ENCODE peak calls at places on chromosomes 2 and 18, in six cellular contexts. One of them, this sample, is unnamed. For H3K9me3, the result is how much of the 10 kb centered on the place peaks cover.

GRCh38 chr2:40435426-40436092 is 16.3 kb downstream of the SLC8A1 start:
- DNase-seq in right cardiac atrium: peak
- DNase-seq in CD8-positive, alpha-beta T cell: no peak
- DNase-seq in PC-9: peak
- DNase-seq in transverse colon: no peak
- DNase-seq in WERI-Rb-1: no peak
- DNase-seq in this sample: no peak

GRCh38 chr2:51695531-51695930 is 663.6 kb upstream of the NRXN1 start:
- DNase-seq in CD8-positive, alpha-beta T cell: no peak
- DNase-seq in transverse colon: no peak
- DNase-seq in PC-9: no peak
- DNase-seq in WERI-Rb-1: no peak
- DNase-seq in right cardiac atrium: no peak
- DNase-seq in this sample: no peak

GRCh38 chr2:200235533-200235932 is 71.0 kb upstream of the SPATS2L start:
- DNase-seq in PC-9: no peak
- DNase-seq in right cardiac atrium: no peak
- DNase-seq in WERI-Rb-1: no peak
- DNase-seq in transverse colon: no peak
- DNase-seq in CD8-positive, alpha-beta T cell: no peak
- DNase-seq in this sample: no peak

GRCh38 chr18:62566199-62566598 is 43.4 kb downstream of the ZCCHC2 start:
- DNase-seq in PC-9: no peak
- DNase-seq in CD8-positive, alpha-beta T cell: no peak
- DNase-seq in transverse colon: peak
- DNase-seq in right cardiac atrium: no peak
- DNase-seq in WERI-Rb-1: peak
- DNase-seq in this sample: peak

GRCh38 chr2:41038408-41038807 is 586.5 kb upstream of the SLC8A1 start:
- DNase-seq in PC-9: no peak
- DNase-seq in transverse colon: no peak
- DNase-seq in right cardiac atrium: no peak
- DNase-seq in CD8-positive, alpha-beta T cell: no peak
- DNase-seq in WERI-Rb-1: no peak
- DNase-seq in this sample: no peak

GRCh38 chr2:240812721-240813120 is 7.3 kb downstream of the KIF1A start:
- DNase-seq in CD8-positive, alpha-beta T cell: no peak
- DNase-seq in PC-9: no peak
- DNase-seq in right cardiac atrium: peak
- DNase-seq in transverse colon: peak
- DNase-seq in WERI-Rb-1: no peak
- DNase-seq in this sample: no peak

GRCh38 chr2:98917031-98917459 is 19.0 kb downstream of the CRACDL start:
- DNase-seq in right cardiac atrium: no peak
- DNase-seq in transverse colon: no peak
- DNase-seq in WERI-Rb-1: no peak
- DNase-seq in CD8-positive, alpha-beta T cell: no peak
- DNase-seq in PC-9: peak
- DNase-seq in this sample: no peak

GRCh38 chr18:36265035-36265434 is 32.5 kb upstream of the FHOD3 start:
- DNase-seq in right cardiac atrium: no peak
- DNase-seq in WERI-Rb-1: no peak
- DNase-seq in CD8-positive, alpha-beta T cell: no peak
- DNase-seq in PC-9: no peak
- DNase-seq in transverse colon: no peak
- DNase-seq in this sample: no peak

GRCh38 chr2:172624996-172625395 is 69.1 kb downstream of the PDK1 start:
- DNase-seq in right cardiac atrium: no peak
- DNase-seq in PC-9: no peak
- DNase-seq in WERI-Rb-1: no peak
- DNase-seq in CD8-positive, alpha-beta T cell: no peak
- DNase-seq in transverse colon: no peak
- DNase-seq in this sample: no peak

GRCh38 chr2:9033385-9034175 is 30.1 kb upstream of the MBOAT2 start:
- DNase-seq in PC-9: no peak
- DNase-seq in CD8-positive, alpha-beta T cell: no peak
- DNase-seq in right cardiac atrium: no peak
- DNase-seq in WERI-Rb-1: peak
- DNase-seq in transverse colon: no peak
- DNase-seq in this sample: no peak

GRCh38 chr18:354003-354402 is 86.2 kb upstream of the THOC1 start:
- DNase-seq in right cardiac atrium: no peak
- DNase-seq in transverse colon: no peak
- DNase-seq in PC-9: no peak
- DNase-seq in WERI-Rb-1: no peak
- DNase-seq in CD8-positive, alpha-beta T cell: no peak
- DNase-seq in this sample: no peak

GRCh38 chr2:43634604-43635306 is 2.3 kb upstream of the PLEKHH2 start:
- DNase-seq in transverse colon: no peak
- DNase-seq in PC-9: peak
- DNase-seq in right cardiac atrium: no peak
- DNase-seq in WERI-Rb-1: no peak
- DNase-seq in CD8-positive, alpha-beta T cell: no peak
- DNase-seq in this sample: no peak

GRCh38 chr18:74084184-74084583 is 63.5 kb downstream of the FBXO15 start:
- DNase-seq in WERI-Rb-1: no peak
- DNase-seq in right cardiac atrium: no peak
- DNase-seq in transverse colon: no peak
- DNase-seq in CD8-positive, alpha-beta T cell: no peak
- DNase-seq in PC-9: no peak
- DNase-seq in this sample: no peak

DNA sequence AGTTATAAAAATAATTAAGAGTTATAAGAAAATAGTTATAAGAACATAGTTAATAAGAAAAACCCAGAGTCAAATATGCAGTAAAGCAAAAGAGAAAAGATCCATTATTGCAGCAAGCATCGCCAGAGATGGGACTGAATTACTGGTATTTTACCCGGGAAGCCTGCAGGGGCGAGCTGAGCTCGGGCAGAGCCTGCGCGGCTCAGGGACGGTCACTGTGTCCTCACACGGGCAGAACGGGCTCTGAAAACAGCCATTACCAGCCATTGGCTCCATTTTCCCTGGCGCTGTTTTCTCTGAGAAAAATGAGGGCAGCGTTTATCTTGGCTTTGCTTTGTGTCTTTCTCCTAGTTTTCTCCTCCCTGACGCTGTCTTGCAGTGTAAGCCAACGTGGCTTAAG is 95.3 kb upstream of the ALKAL2 start:
- DNase-seq in right cardiac atrium: no peak
- DNase-seq in PC-9: no peak
- DNase-seq in transverse colon: no peak
- DNase-seq in CD8-positive, alpha-beta T cell: no peak
- DNase-seq in WERI-Rb-1: no peak
- DNase-seq in this sample: peak
- H3K27ac ChIP-seq in right cardiac atrium: no peak
- H3K27ac ChIP-seq in PC-9: no peak
- H3K27ac ChIP-seq in transverse colon: no peak
- H3K27ac ChIP-seq in CD8-positive, alpha-beta T cell: no peak
- H3K27ac ChIP-seq in WERI-Rb-1: no peak
- H3K27ac ChIP-seq in this sample: no peak

DNA sequence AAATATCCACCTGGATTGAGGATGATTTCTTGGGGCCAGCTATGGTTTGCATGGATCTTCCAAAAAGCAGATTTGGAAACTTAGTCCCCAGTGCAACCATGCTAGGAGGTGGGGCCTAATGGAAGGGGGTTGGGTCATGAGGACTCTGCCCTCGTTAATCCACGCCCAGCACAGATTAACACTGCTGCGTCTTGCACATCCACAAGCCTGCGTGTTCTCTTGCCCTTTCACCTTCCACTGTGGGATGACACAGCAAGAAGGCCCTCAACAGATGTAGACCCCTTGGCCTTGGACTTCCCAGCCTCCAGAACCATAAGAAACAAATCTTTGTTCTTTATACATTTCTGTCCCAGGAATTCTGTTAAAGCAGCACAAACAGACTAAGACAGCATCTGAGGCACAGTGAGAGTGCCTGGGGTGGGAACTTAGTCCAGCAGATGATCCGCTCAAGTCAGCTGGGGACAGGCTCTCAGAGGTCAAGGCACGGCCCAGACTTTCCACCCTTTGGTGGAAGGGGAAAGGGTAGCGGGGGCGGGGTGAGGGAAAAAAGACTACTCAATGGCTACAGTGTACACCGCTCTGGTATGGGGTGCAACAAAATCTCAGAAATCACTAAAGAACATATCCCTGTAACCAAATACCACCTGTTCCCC is 2.4 kb downstream of the RAB17 start:
- DNase-seq in right cardiac atrium: no peak
- DNase-seq in PC-9: no peak
- DNase-seq in transverse colon: peak
- DNase-seq in CD8-positive, alpha-beta T cell: no peak
- DNase-seq in WERI-Rb-1: peak
- DNase-seq in this sample: no peak
- H3K4me3 ChIP-seq in right cardiac atrium: no peak
- H3K4me3 ChIP-seq in PC-9: no peak
- H3K4me3 ChIP-seq in transverse colon: no peak
- H3K4me3 ChIP-seq in CD8-positive, alpha-beta T cell: no peak
- H3K4me3 ChIP-seq in WERI-Rb-1: no peak
- H3K4me3 ChIP-seq in this sample: no peak

DNA sequence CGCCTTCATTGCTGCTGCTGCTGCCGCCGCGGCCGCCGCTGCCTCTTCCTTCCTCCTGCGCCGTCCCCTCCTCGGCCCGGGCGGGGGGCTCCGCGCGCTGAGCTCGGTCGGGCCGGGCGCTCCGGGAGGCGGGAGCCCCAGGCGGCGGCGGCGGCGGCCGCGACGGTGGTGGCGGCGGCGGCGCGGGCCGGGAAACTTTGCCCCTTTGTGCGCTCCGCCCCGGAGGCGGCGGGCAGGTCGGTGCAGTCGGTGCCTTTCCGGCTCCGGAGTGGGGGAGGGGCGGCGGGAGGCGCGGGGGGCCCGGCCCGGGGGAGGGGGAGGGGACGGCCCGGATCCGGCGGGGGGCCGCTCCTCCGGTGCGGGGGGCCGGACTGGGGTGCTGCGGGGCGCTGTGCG is 210 bp downstream of the TET3 start:
- DNase-seq in transverse colon: peak
- DNase-seq in PC-9: no peak
- DNase-seq in CD8-positive, alpha-beta T cell: peak
- DNase-seq in WERI-Rb-1: peak
- DNase-seq in right cardiac atrium: peak
- DNase-seq in this sample: peak
- H3K9me3 ChIP-seq in transverse colon: under half
- H3K9me3 ChIP-seq in PC-9: under half
- H3K9me3 ChIP-seq in CD8-positive, alpha-beta T cell: under half
- H3K9me3 ChIP-seq in WERI-Rb-1: under half
- H3K9me3 ChIP-seq in right cardiac atrium: under half
- H3K9me3 ChIP-seq in this sample: under half

GRCh38 chr2:224029876-224030275 is 9.2 kb downstream of the SERPINE2 start:
- DNase-seq in right cardiac atrium: no peak
- DNase-seq in WERI-Rb-1: no peak
- DNase-seq in transverse colon: no peak
- DNase-seq in CD8-positive, alpha-beta T cell: no peak
- DNase-seq in PC-9: no peak
- DNase-seq in this sample: no peak
- H3K27ac ChIP-seq in right cardiac atrium: no peak
- H3K27ac ChIP-seq in WERI-Rb-1: no peak
- H3K27ac ChIP-seq in transverse colon: no peak
- H3K27ac ChIP-seq in CD8-positive, alpha-beta T cell: no peak
- H3K27ac ChIP-seq in PC-9: no peak
- H3K27ac ChIP-seq in this sample: no peak

DNA sequence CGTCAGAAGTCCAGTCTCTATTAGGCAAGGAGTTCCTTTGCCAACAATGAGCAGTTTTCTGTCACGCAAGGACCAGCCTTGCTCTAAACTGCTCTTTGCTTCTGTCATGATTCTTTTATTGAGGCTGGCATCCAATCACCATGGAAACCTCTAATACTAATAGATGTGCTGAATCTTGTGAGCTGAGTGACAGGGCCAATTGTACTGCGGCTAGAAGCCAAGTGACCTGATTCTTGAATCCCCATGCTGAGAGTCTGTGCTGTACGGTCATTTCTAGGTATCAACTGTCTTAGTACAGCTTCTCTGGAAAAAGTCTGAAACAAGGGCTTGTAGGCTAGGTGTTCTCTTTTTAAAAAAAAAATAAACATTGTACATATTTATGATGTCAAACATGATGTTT is 395.6 kb downstream of the RND3 start:
- DNase-seq in CD8-positive, alpha-beta T cell: no peak
- DNase-seq in right cardiac atrium: no peak
- DNase-seq in PC-9: no peak
- DNase-seq in transverse colon: no peak
- DNase-seq in WERI-Rb-1: no peak
- DNase-seq in this sample: no peak
- H3K4me3 ChIP-seq in CD8-positive, alpha-beta T cell: no peak
- H3K4me3 ChIP-seq in right cardiac atrium: no peak
- H3K4me3 ChIP-seq in PC-9: no peak
- H3K4me3 ChIP-seq in transverse colon: no peak
- H3K4me3 ChIP-seq in WERI-Rb-1: no peak
- H3K4me3 ChIP-seq in this sample: no peak

GRCh38 chr2:176082885-176083731 is 654 bp downstream of the EVX2 start:
- DNase-seq in right cardiac atrium: no peak
- DNase-seq in WERI-Rb-1: no peak
- DNase-seq in CD8-positive, alpha-beta T cell: no peak
- DNase-seq in PC-9: no peak
- DNase-seq in transverse colon: no peak
- DNase-seq in this sample: no peak

GRCh38 chr2:176085120-176085788 is 1.5 kb upstream of the EVX2 start:
- DNase-seq in PC-9: no peak
- DNase-seq in WERI-Rb-1: no peak
- DNase-seq in transverse colon: no peak
- DNase-seq in CD8-positive, alpha-beta T cell: no peak
- DNase-seq in right cardiac atrium: no peak
- DNase-seq in this sample: no peak

GRCh38 chr2:176081993-176082884 is 1.5 kb downstream of the EVX2 start:
- DNase-seq in transverse colon: no peak
- DNase-seq in right cardiac atrium: no peak
- DNase-seq in PC-9: no peak
- DNase-seq in CD8-positive, alpha-beta T cell: no peak
- DNase-seq in WERI-Rb-1: no peak
- DNase-seq in this sample: no peak

GRCh38 chr2:176084629-176085119 is 912 bp upstream of the EVX2 start:
- DNase-seq in transverse colon: no peak
- DNase-seq in CD8-positive, alpha-beta T cell: no peak
- DNase-seq in right cardiac atrium: no peak
- DNase-seq in PC-9: no peak
- DNase-seq in WERI-Rb-1: no peak
- DNase-seq in this sample: no peak

GRCh38 chr2:176083796-176084261 is at the start of gene EVX2:
- DNase-seq in CD8-positive, alpha-beta T cell: no peak
- DNase-seq in PC-9: no peak
- DNase-seq in transverse colon: no peak
- DNase-seq in right cardiac atrium: no peak
- DNase-seq in WERI-Rb-1: no peak
- DNase-seq in this sample: no peak
- H3K9me3 ChIP-seq in CD8-positive, alpha-beta T cell: under half
- H3K9me3 ChIP-seq in PC-9: under half
- H3K9me3 ChIP-seq in transverse colon: under half
- H3K9me3 ChIP-seq in right cardiac atrium: under half
- H3K9me3 ChIP-seq in WERI-Rb-1: under half
- H3K9me3 ChIP-seq in this sample: under half

GRCh38 chr2:75810931-75811330 is 100.2 kb upstream of the GCFC2 start:
- DNase-seq in CD8-positive, alpha-beta T cell: no peak
- DNase-seq in PC-9: no peak
- DNase-seq in WERI-Rb-1: no peak
- DNase-seq in right cardiac atrium: no peak
- DNase-seq in transverse colon: no peak
- DNase-seq in this sample: no peak

GRCh38 chr2:75808039-75808438 is 97.3 kb upstream of the GCFC2 start:
- DNase-seq in right cardiac atrium: no peak
- DNase-seq in CD8-positive, alpha-beta T cell: no peak
- DNase-seq in PC-9: peak
- DNase-seq in WERI-Rb-1: no peak
- DNase-seq in transverse colon: no peak
- DNase-seq in this sample: no peak

GRCh38 chr2:75808793-75809535 is 98.2 kb upstream of the GCFC2 start:
- DNase-seq in PC-9: no peak
- DNase-seq in CD8-positive, alpha-beta T cell: no peak
- DNase-seq in right cardiac atrium: no peak
- DNase-seq in WERI-Rb-1: no peak
- DNase-seq in transverse colon: no peak
- DNase-seq in this sample: no peak
- H3K27ac ChIP-seq in PC-9: no peak
- H3K27ac ChIP-seq in CD8-positive, alpha-beta T cell: no peak
- H3K27ac ChIP-seq in right cardiac atrium: no peak
- H3K27ac ChIP-seq in WERI-Rb-1: no peak
- H3K27ac ChIP-seq in transverse colon: no peak
- H3K27ac ChIP-seq in this sample: no peak